ENCODE peak calls at places on chromosomes 5 and 9, in eight cellular contexts. C is NCI-H460; L is kidney tubule cell; T is activated T-cell treated with anti-CD3 and anti-CD28 coated beads, Interleukin-2, amount 50 U/mL, for 72 hours; F is mesothelial cell of epicardium; X is HTR-8/SVneo; U is effector memory CD8-positive, alpha-beta T cell; K is chondrocyte. M is an unnamed sample.

GRCh38 chr5:77775773-77776605 is at the start of gene TBCA:
- DNase-seq in C (peak; percentile 85), L (peak; percentile 93), T (peak; percentile 96), F (peak; percentile 88), X (peak; percentile 82), U (peak; percentile 88), K (peak; percentile 94), M (peak; percentile 90)

GRCh38 chr9:137162505-137163100 is 7.2 kb downstream of the LRRC26 start:
- DNase-seq in C (no peak), L (peak; percentile 23), T (no peak), F (no peak), X (no peak), U (no peak), K (no peak), M (peak; percentile 20)

GRCh38 chr5:60810438-60811085 is 33.5 kb downstream of the ELOVL7 start:
- DNase-seq in C (peak; percentile 14), L (peak; percentile 92), T (no peak), F (no peak), X (peak; percentile 22), U (no peak), K (no peak), M (no peak)

GRCh38 chr9:100352201-100352726 is 478 bp downstream of the TEX10 start:
- DNase-seq in C (peak; percentile 8), L (peak; percentile 28), T (peak; percentile 50), F (peak; percentile 26), X (peak; percentile 18), U (peak; percentile 1), K (peak; percentile 79), M (no peak)

GRCh38 chr5:142816577-142816976 is 46.4 kb downstream of the ARHGAP26 start:
- DNase-seq in C (no peak), L (peak; percentile 73), T (no peak), F (no peak), X (peak; percentile 47), U (no peak), K (no peak), M (peak; percentile 61)

GRCh38 chr9:5468850-5469249 is 18.5 kb downstream of the CD274 start:
- DNase-seq in C (no peak), L (peak; percentile 36), T (no peak), F (no peak), X (no peak), U (no peak), K (no peak), M (no peak)

GRCh38 chr5:145969714-145970092 is 33.3 kb downstream of the SH3RF2 start:
- DNase-seq in C (no peak), L (no peak), T (no peak), F (no peak), X (no peak), U (no peak), K (no peak), M (no peak)

GRCh38 chr5:55535199-55535905 is 588 bp upstream of the PLPP1 start:
- DNase-seq in C (no peak), L (peak; percentile 8), T (no peak), F (no peak), X (no peak), U (no peak), K (no peak), M (no peak)

GRCh38 chr9:127660886-127661285 is 45.9 kb upstream of the CFAP157 start:
- DNase-seq in C (no peak), L (no peak), T (no peak), F (no peak), X (no peak), U (no peak), K (no peak), M (no peak)

GRCh38 chr5:113806250-113806649 is 292.8 kb downstream of the YTHDC2 start:
- DNase-seq in C (peak; percentile 38), L (peak; percentile 87), T (no peak), F (no peak), X (no peak), U (no peak), K (no peak), M (peak; percentile 48)

GRCh38 chr9:27353405-27354229 is 56.7 kb upstream of the EQTN start:
- DNase-seq in C (no peak), L (peak; percentile 23), T (no peak), F (no peak), X (no peak), U (no peak), K (no peak), M (no peak)

GRCh38 chr9:34929506-34930102 is 28.5 kb upstream of the PHF24 start:
- DNase-seq in C (peak; percentile 11), L (peak; percentile 15), T (peak; percentile 35), F (no peak), X (peak; percentile 3), U (no peak), K (no peak), M (peak; percentile 60)

GRCh38 chr5:36108758-36109245 is 42.1 kb upstream of the UGT3A2 start:
- DNase-seq in C (no peak), L (no peak), T (no peak), F (no peak), X (no peak), U (no peak), K (no peak), M (no peak)

GRCh38 chr9:97543568-97543967 is 42.1 kb downstream of the TMOD1 start:
- DNase-seq in C (no peak), L (peak; percentile 63), T (no peak), F (no peak), X (no peak), U (no peak), K (no peak), M (no peak)

GRCh38 chr9:6634441-6634840 is 11.1 kb downstream of the GLDC start:
- DNase-seq in C (no peak), L (no peak), T (no peak), F (no peak), X (no peak), U (no peak), K (no peak), M (no peak)

GRCh38 chr5:179530069-179530998 is 20.0 kb upstream of the RUFY1 start:
- DNase-seq in C (peak; percentile 13), L (peak; percentile 48), T (peak; percentile 75), F (peak; percentile 47), X (no peak), U (peak; percentile 33), K (no peak), M (no peak)

M was measured in SK-MEL-5.